ENCODE peak calls at places on chromosomes 16 and 17, in ten cellular contexts. Y, A, L, S, V, G, N, B, Q and R are unnamed samples.

GRCh38 chr16:84718-85452 is 6.9 kb downstream of the MPG start:
- DNase-seq in B (peak; percentile 71), A (peak; percentile 71), N (no peak), L (no peak), G (no peak), Q (no peak), Y (no peak), V (peak; percentile 97), S (peak; percentile 53), R (peak; percentile 68)

GRCh38 chr16:69496376-69496775 is 69.4 kb upstream of the NFAT5 start:
- DNase-seq in N (no peak), L (no peak), S (no peak), A (no peak), B (no peak), G (no peak), V (no peak), Y (no peak), Q (no peak), R (no peak)

GRCh38 chr17:59409336-59410048 is 78.0 kb downstream of the YPEL2 start:
- DNase-seq in V (no peak), Y (no peak), L (no peak), A (no peak), B (no peak), N (no peak), S (no peak), G (no peak), Q (no peak), R (no peak)

GRCh38 chr16:66754819-66755218 is 3.4 kb upstream of the DYNC1LI2 start:
- DNase-seq in Q (no peak), V (no peak), L (no peak), S (no peak), B (no peak), Y (no peak), A (no peak), N (no peak), G (no peak), R (no peak)

GRCh38 chr16:9332574-9333148 is 241.2 kb downstream of the HAPSTR1 start:
- DNase-seq in L (no peak), V (no peak), S (no peak), G (no peak), Y (no peak), B (no peak), N (no peak), A (no peak), Q (no peak), R (no peak)

GRCh38 chr17:14813649-14814048 is 451.5 kb downstream of the PMP22 start:
- DNase-seq in V (no peak), A (no peak), B (peak; percentile 50), S (no peak), L (no peak), G (no peak), Q (peak; percentile 82), N (no peak), Y (no peak), R (no peak)

GRCh38 chr17:58666858-58667267 is 25.0 kb downstream of the TEX14 start:
- DNase-seq in B (peak; percentile 66), L (peak; percentile 81), N (peak; percentile 92), V (peak; percentile 76), Q (no peak), A (no peak), Y (no peak), G (peak; percentile 79), S (peak; percentile 74), R (no peak)

GRCh38 chr17:78488867-78489634 is 88.1 kb downstream of the DNAH17 start:
- DNase-seq in N (no peak), G (no peak), A (no peak), B (no peak), V (no peak), Y (no peak), L (no peak), Q (no peak), S (no peak), R (no peak)

GRCh38 chr17:68198931-68199836 is 48.7 kb upstream of the AMZ2 start:
- DNase-seq in L (no peak), N (no peak), S (no peak), A (peak; percentile 26), Q (no peak), Y (no peak), B (no peak), G (no peak), V (no peak), R (no peak)

GRCh38 chr16:50459681-50460080 is 88.5 kb upstream of the NKD1 start:
- DNase-seq in N (no peak), Q (no peak), Y (no peak), A (no peak), V (no peak), G (peak; percentile 12), B (no peak), S (no peak), L (no peak), R (no peak)

GRCh38 chr16:66128363-66128725 is 238.1 kb upstream of the CDH5 start:
- DNase-seq in Y (no peak), L (no peak), Q (no peak), G (no peak), S (no peak), N (no peak), B (no peak), V (no peak), A (no peak), R (no peak)

GRCh38 chr16:30183236-30183960 is at the start of gene CORO1A:
- DNase-seq in Y (peak; percentile 93), A (peak; percentile 75), L (no peak), Q (no peak), S (peak; percentile 86), V (peak; percentile 69), B (peak; percentile 91), N (peak; percentile 77), G (peak; percentile 83), R (peak; percentile 69)

GRCh38 chr16:57838161-57838560 is 35.9 kb upstream of the KIFC3 start:
- DNase-seq in G (no peak), L (no peak), V (no peak), S (no peak), Y (no peak), Q (no peak), N (no peak), A (no peak), B (no peak), R (no peak)

GRCh38 chr16:13957197-13958078 is 37.5 kb downstream of the ERCC4 start:
- DNase-seq in G (no peak), L (peak; percentile 86), V (peak; percentile 91), S (peak; percentile 56), A (no peak), Y (peak; percentile 86), B (peak; percentile 75), N (peak; percentile 73), Q (no peak), R (no peak)

GRCh38 chr17:76270770-76271668 is 5.9 kb downstream of the UBALD2 start:
- DNase-seq in L (no peak), Y (no peak), A (no peak), Q (no peak), N (no peak), B (no peak), G (no peak), V (no peak), S (no peak), R (peak; percentile 32)

GRCh38 chr16:53034306-53034705 is 18.4 kb downstream of the CHD9NB start:
- DNase-seq in Q (no peak), L (no peak), G (no peak), V (no peak), A (no peak), N (no peak), Y (no peak), B (no peak), S (no peak), R (no peak)
- TF ChIP-seq POLR2AphosphoS5 in Q (no peak), L (no peak), G (no peak), V (no peak), A (no peak), N (no peak), Y (no peak), B (no peak), S (no peak), R (no peak)

GRCh38 chr17:17591408-17592265 is at the start of gene PEMT:
- DNase-seq in Y (peak; percentile 99), B (peak; percentile 98), G (peak; percentile 95), N (peak; percentile 98), V (peak; percentile 98), Q (peak; percentile 93), S (peak; percentile 97), A (peak; percentile 94), L (peak; percentile 98), R (peak; percentile 91)
- TF ChIP-seq POLR2A in Y (peak; percentile 6), B (no peak), G (no peak), N (peak; percentile 43), V (peak; percentile 84), Q (peak; percentile 78), S (no peak), A (peak; percentile 60), L (peak; percentile 72), R (peak; percentile 68)

GRCh38 chr17:11598274-11599221 is at the start of gene DNAH9:
- DNase-seq in N (peak; percentile 98), L (no peak), B (peak; percentile 97), Q (peak; percentile 78), A (peak; percentile 5), S (peak; percentile 98), G (peak; percentile 96), Y (peak; percentile 96), V (no peak), R (no peak)
- TF ChIP-seq POLR2AphosphoS5 in N (peak; percentile 90), L (no peak), B (peak; percentile 30), Q (no peak), A (no peak), S (no peak), G (peak; percentile 80), Y (no peak), V (no peak), R (no peak)

GRCh38 chr17:80219777-80220708 is at the start of the genes SGSH and SLC26A11:
- DNase-seq in L (peak; percentile 13), V (peak; percentile 65), N (peak; percentile 79), Q (no peak), G (peak; percentile 86), Y (peak; percentile 93), A (peak; percentile 95), S (peak; percentile 87), B (peak; percentile 87), R (peak; percentile 92)
- TF ChIP-seq POLR2A in L (peak; percentile 39), V (peak; percentile 82), N (peak; percentile 68), Q (peak; percentile 23), G (no peak), Y (no peak), A (no peak), S (no peak), B (no peak), R (no peak)

DNA sequence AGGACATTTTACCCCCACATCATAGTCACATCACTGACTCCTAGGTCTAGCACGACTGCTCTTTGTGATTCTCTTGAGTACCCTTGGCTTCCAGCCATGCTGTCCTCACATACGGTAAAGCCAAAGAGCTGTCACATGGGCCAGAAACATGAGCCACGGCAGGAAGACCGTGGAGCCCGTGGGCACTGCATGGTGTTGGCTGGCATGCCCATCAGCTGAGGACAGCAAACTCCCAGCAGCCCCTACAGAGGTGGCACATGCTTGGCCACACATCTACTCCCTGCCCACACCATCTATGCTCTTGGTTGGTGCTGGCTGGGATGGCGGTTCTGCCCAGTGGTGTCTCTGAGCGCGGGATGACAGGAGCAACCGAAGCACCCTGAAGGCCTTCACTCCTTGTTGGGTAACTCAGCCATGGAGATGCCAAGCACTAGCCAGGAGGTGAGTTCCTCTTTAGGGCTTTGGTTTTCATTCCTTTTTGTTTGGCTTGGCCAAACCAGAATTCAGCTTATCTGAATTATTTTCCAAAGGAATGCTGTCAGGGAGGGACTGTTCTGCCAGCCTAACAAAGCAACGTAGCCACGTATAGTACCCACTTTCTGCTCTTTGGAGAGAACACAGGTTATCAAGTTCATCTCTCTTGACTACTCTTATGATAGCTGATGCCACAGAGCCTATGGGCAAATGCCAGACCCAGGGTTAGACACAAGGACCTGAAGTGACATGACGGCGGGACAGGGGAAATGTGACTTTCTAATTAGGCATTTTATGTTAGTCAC is 10.0 kb downstream of the TNFAIP1 start:
- DNase-seq in V (peak; percentile 32), S (peak; percentile 47), A (no peak), N (no peak), Y (no peak), Q (no peak), G (no peak), B (no peak), L (no peak), R (no peak)
- TF ChIP-seq POLR2AphosphoS5 in V (peak; percentile 15), S (no peak), A (no peak), N (no peak), Y (no peak), Q (no peak), G (no peak), B (no peak), L (peak; percentile 41), R (peak; percentile 48)